ENCODE peak calls at places on chromosomes 1 and 21, in nine cellular contexts. W is GM23248, K is GM23338, E is HCT116, U is hepatocyte, Y is SK-N-SH, Z is PC-3, A is neural progenitor cell, M is MM.1S. L is an unnamed sample.

GRCh38 chr1:43547538-43548072 is 16.9 kb downstream of the PTPRF start:
- DNase-seq in U (no peak), Z (no peak), K (no peak), A (peak; percentile 67), E (no peak), Y (no peak), M (no peak), W (no peak), L (no peak)

GRCh38 chr1:92934395-92935378 is 26.6 kb downstream of the DIPK1A start:
- DNase-seq in M (peak; percentile 38), Z (peak; percentile 2), U (no peak), K (no peak), E (no peak), Y (peak; percentile 46), W (peak; percentile 78), A (no peak), L (peak; percentile 34)

GRCh38 chr1:175072131-175072941 is 4.7 kb downstream of the TNN start:
- DNase-seq in M (peak; percentile 65), Z (peak; percentile 25), A (peak; percentile 9), U (peak; percentile 73), Y (no peak), W (peak; percentile 81), E (no peak), K (peak; percentile 67), L (no peak)

GRCh38 chr1:188652678-188653077 is 1823.9 kb downstream of the PLA2G4A start:
- DNase-seq in Y (peak; percentile 31), M (no peak), K (no peak), A (no peak), E (no peak), Z (no peak), W (peak; percentile 29), U (no peak), L (no peak)

GRCh38 chr1:165324050-165324449 is 32.5 kb downstream of the LMX1A start:
- DNase-seq in Y (no peak), Z (no peak), W (no peak), A (no peak), K (no peak), M (no peak), E (no peak), U (no peak), L (no peak)

GRCh38 chr1:167935252-167936067 is 1.0 kb upstream of the DCAF6 start:
- DNase-seq in Y (peak; percentile 24), Z (peak; percentile 52), A (no peak), W (peak; percentile 65), M (peak; percentile 55), U (peak; percentile 53), E (no peak), K (peak; percentile 56), L (peak; percentile 62)

GRCh38 chr1:84598846-84599741 is 24.9 kb upstream of the CTBS start:
- DNase-seq in Z (peak; percentile 92), A (no peak), U (no peak), E (peak; percentile 59), Y (no peak), W (peak; percentile 87), M (peak; percentile 12), K (no peak), L (peak; percentile 15)

GRCh38 chr1:52769346-52770033 is 43.2 kb downstream of the ZYG11B start:
- DNase-seq in U (no peak), K (no peak), A (no peak), E (no peak), W (no peak), Y (no peak), M (no peak), Z (no peak), L (no peak)

GRCh38 chr21:29547998-29548397 is 249.3 kb downstream of the BACH1 start:
- DNase-seq in U (no peak), M (no peak), Y (no peak), E (no peak), W (no peak), A (no peak), Z (no peak), K (no peak), L (no peak)

GRCh38 chr1:157496121-157496526 is 56.2 kb downstream of the FCRL5 start:
- DNase-seq in A (peak; percentile 67), Z (peak; percentile 84), Y (peak; percentile 42), W (peak; percentile 63), E (peak; percentile 26), K (peak; percentile 76), U (peak; percentile 62), M (peak; percentile 84), L (peak; percentile 82)

DNA sequence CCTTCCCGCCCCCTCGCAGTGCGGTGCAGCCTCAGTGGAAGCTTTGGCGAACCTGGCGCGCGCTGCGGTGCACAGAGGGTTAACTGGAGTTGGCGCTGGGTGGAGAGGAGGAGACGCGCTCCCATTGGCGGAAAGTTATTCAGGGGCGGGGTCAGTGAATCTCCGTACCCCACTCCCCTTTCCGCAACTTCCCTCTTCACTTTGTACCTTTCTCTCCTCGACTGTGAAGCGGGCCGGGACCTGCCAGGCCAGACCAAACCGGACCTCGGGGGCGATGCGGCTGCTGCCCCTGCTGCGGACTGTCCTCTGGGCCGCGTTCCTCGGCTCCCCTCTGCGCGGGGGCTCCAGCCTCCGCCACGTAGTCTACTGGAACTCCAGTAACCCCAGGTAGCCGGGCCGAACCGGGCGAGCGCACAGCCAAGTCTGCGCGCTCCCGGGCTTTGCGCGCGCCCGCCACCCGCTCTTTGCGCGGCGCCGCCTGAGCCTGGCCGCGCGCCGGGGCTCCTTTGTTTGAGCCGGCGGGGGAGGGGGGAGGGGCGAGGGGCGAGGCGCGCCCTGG is at the start of gene EFNA4:
- DNase-seq in E (peak; percentile 79), A (peak; percentile 96), Y (peak; percentile 95), Z (peak; percentile 90), W (peak; percentile 89), M (peak; percentile 93), U (peak; percentile 94), K (peak; percentile 98), L (peak; percentile 93)
- H3K4me3 ChIP-seq in E (peak within 1 kb of the TSS; percentile 84), A (peak within 1 kb of the TSS; percentile 93), Y (peak within 1 kb of the TSS; percentile 79), Z (peak within 1 kb of the TSS; percentile 76), W (peak within 1 kb of the TSS; percentile 96), M (peak within 1 kb of the TSS; percentile 74), U (peak within 1 kb of the TSS; percentile 77), K (peak within 1 kb of the TSS; percentile 97), L (peak within 1 kb of the TSS; percentile 84)

GRCh38 chr1:27142464-27142863 is 12.5 kb downstream of the SLC9A1 start:
- DNase-seq in E (no peak), A (no peak), K (no peak), U (no peak), W (no peak), M (no peak), Z (peak; percentile 93), Y (no peak), L (peak; percentile 23)

GRCh38 chr1:27141266-27142003 is 13.5 kb downstream of the SLC9A1 start:
- DNase-seq in Z (peak; percentile 98), U (no peak), M (no peak), K (peak; percentile 71), W (no peak), A (no peak), Y (no peak), E (no peak), L (no peak)

GRCh38 chr1:27144920-27145661 is 9.8 kb downstream of the SLC9A1 start:
- DNase-seq in E (no peak), U (no peak), Y (no peak), A (no peak), K (peak; percentile 50), Z (no peak), M (no peak), W (peak; percentile 82), L (no peak)

GRCh38 chr1:27144349-27144748 is 10.6 kb downstream of the SLC9A1 start:
- DNase-seq in M (no peak), K (no peak), U (no peak), Y (no peak), A (no peak), Z (peak; percentile 96), E (no peak), W (no peak), L (no peak)

GRCh38 chr1:27143408-27143807 is 11.5 kb downstream of the SLC9A1 start:
- DNase-seq in Z (no peak), U (no peak), W (no peak), K (no peak), A (no peak), Y (no peak), M (no peak), E (no peak), L (no peak)
- H3K27ac ChIP-seq in Z (peak overlapping the region; percentile 80), U (peak overlapping the region; percentile 81), W (no peak overlapping the region), K (no peak overlapping the region), A (no peak overlapping the region), Y (no peak overlapping the region), M (no peak overlapping the region), E (no peak overlapping the region), L (no peak overlapping the region)

DNA sequence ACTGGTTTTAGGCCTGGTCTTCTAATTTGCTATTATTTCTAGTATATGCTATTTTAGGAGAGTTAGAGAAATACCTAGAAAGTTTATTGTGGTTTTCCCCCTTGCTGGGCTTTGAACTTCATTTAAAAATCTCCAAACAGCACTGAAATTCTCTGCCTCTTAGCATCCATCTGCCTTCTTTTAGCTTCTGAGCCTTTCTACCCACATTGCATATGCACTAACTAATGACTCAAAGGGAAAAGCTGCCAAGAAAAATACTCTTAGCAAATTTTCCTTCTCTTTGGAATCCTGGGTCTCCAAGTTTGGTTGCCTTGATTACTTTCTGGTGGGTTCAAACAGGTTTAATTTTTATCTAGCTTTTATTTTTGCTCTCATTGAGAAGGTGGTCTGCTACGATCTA is 408.4 kb upstream of the PTBP2 start:
- DNase-seq in A (no peak), K (no peak), Y (no peak), E (no peak), W (peak; percentile 77), Z (peak; percentile 50), M (no peak), U (no peak), L (no peak)
- TF ChIP-seq EZH2phosphoT487 in A (no peak), K (no peak), Y (no peak), E (no peak), W (no peak), Z (no peak), M (no peak), U (no peak), L (no peak)

GRCh38 chr1:23624440-23624839 is 65.1 kb upstream of the ID3 start:
- DNase-seq in U (no peak), Y (no peak), W (no peak), M (no peak), A (no peak), Z (no peak), K (no peak), E (no peak), L (no peak)

GRCh38 chr1:23628951-23629387 is 62.6 kb upstream of the RPL11 start:
- DNase-seq in Y (no peak), E (no peak), M (no peak), W (no peak), U (no peak), K (no peak), Z (no peak), A (no peak), L (peak; percentile 78)

GRCh38 chr1:23625929-23626535 is 65.6 kb upstream of the RPL11 start:
- DNase-seq in U (no peak), W (no peak), M (no peak), K (no peak), E (no peak), Y (no peak), Z (no peak), A (no peak), L (no peak)

GRCh38 chr1:23625459-23625858 is 66.1 kb upstream of the RPL11 start:
- DNase-seq in M (no peak), Z (no peak), Y (no peak), U (no peak), W (no peak), K (no peak), A (no peak), E (no peak), L (no peak)

DNA sequence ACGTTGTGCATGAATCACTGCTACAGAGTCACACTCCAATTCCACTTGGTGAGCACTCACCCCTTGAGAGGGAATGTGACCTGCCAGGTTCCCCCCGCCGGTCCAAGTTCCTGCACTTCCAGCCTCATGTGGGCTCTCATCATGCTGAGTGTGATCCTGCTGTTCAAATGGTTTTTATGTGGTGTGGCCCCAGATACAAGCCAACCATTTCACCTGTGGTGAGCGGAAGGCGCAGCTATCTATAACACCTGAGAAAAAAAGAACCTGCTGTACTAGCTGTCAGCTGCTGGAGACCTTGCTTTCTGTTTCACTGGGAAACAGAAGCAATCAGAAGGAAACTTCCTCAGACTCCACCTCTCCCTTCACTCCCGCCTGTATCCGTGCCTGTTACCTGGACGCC is 64.5 kb upstream of the RPL11 start:
- DNase-seq in Z (no peak), K (no peak), A (no peak), E (no peak), U (no peak), W (no peak), M (peak; percentile 88), Y (no peak), L (peak; percentile 87)
- H3K4me3 ChIP-seq in Z (no peak overlapping the region), K (no peak overlapping the region), A (no peak overlapping the region), E (no peak overlapping the region), U (no peak overlapping the region), W (no peak overlapping the region), M (peak overlapping the region; percentile 63), Y (no peak overlapping the region), L (peak overlapping the region; percentile 70)